ENCODE peak calls at places on chromosomes 11 and 22, in five cellular contexts. H, F, C, B and D are unnamed samples.

GRCh38 chr22:38305481-38306448 is 11.5 kb downstream of the CSNK1E start:
- DNase-seq in C (no peak), F (no peak), H (no peak), B (no peak), D (peak; percentile 49)

GRCh38 chr11:65189191-65189590 is 7.5 kb downstream of the CAPN1 start:
- DNase-seq in F (no peak), H (no peak), B (no peak), C (no peak), D (no peak)

GRCh38 chr11:28529540-28530410 is 421.6 kb downstream of the METTL15 start:
- DNase-seq in F (peak; percentile 12), B (peak; percentile 15), H (peak; percentile 10), C (no peak), D (no peak)

GRCh38 chr11:64743591-64744543 is at the start of gene RASGRP2:
- DNase-seq in F (peak; percentile 36), B (no peak), H (peak; percentile 68), C (peak; percentile 88), D (peak; percentile 38)

GRCh38 chr11:108713076-108713790 is 48.4 kb downstream of the DDX10 start:
- DNase-seq in C (no peak), H (no peak), F (no peak), B (no peak), D (no peak)

GRCh38 chr22:24969588-24970301 is 17.2 kb downstream of the KIAA1671 start:
- DNase-seq in B (no peak), H (peak; percentile 52), C (peak; percentile 82), F (peak; percentile 91), D (peak; percentile 48)

GRCh38 chr11:17601206-17602075 is 54.4 kb downstream of the OTOG start:
- DNase-seq in H (no peak), C (no peak), B (no peak), F (no peak), D (no peak)

GRCh38 chr11:83009999-83010398 is 61.7 kb downstream of the RAB30 start:
- DNase-seq in H (no peak), B (no peak), F (no peak), C (no peak), D (no peak)

GRCh38 chr22:23509571-23510302 is 70.4 kb downstream of the IGLL1 start:
- DNase-seq in H (no peak), B (no peak), F (no peak), C (no peak), D (peak; percentile 26)

GRCh38 chr11:10371926-10372641 is 67.2 kb downstream of the ADM start:
- DNase-seq in C (no peak), F (no peak), B (no peak), H (no peak), D (no peak)

GRCh38 chr11:60756307-60757032 is at the start of gene MS4A15:
- DNase-seq in C (no peak), B (peak; percentile 50), H (no peak), F (no peak), D (no peak)

GRCh38 chr11:36452987-36453386 is 57.1 kb downstream of the TRAF6 start:
- DNase-seq in C (no peak), F (no peak), B (no peak), H (no peak), D (no peak)

GRCh38 chr11:9600651-9601040 is 27.2 kb downstream of the WEE1 start:
- DNase-seq in B (no peak), H (no peak), F (no peak), C (no peak), D (no peak)

GRCh38 chr22:44205713-44206645 is 25.3 kb downstream of the PARVG start:
- DNase-seq in C (no peak), H (no peak), F (no peak), B (no peak), D (no peak)

GRCh38 chr11:65423516-65424199 is 1.1 kb downstream of the NEAT1 start:
- DNase-seq in H (peak; percentile 29), C (no peak), F (no peak), B (no peak), D (no peak)

GRCh38 chr11:61893981-61894380 is 2.6 kb upstream of the FADS3 start:
- DNase-seq in B (no peak), H (no peak), F (no peak), C (no peak), D (no peak)

GRCh38 chr11:33040127-33040861 is 922 bp downstream of the TCP11L1 start:
- DNase-seq in C (no peak), F (no peak), B (no peak), H (no peak), D (no peak)

GRCh38 chr22:28029201-28029948 is 110.3 kb upstream of the PITPNB start:
- DNase-seq in B (no peak), H (no peak), C (peak; percentile 70), F (peak; percentile 78), D (peak; percentile 69)

GRCh38 chr11:61026121-61027031 is 54.9 kb downstream of the CD6 start:
- DNase-seq in H (no peak), C (no peak), F (no peak), B (no peak), D (no peak)

GRCh38 chr11:108965602-108966001 is 300.7 kb downstream of the DDX10 start:
- DNase-seq in B (no peak), F (no peak), C (no peak), H (no peak), D (no peak)

GRCh38 chr11:103491777-103492176 is 382.6 kb downstream of the DYNC2H1 start:
- DNase-seq in F (no peak), B (peak; percentile 51), C (no peak), H (no peak), D (no peak)

GRCh38 chr11:102283088-102283487 is 34.2 kb upstream of the BIRC3 start:
- DNase-seq in F (no peak), C (no peak), B (no peak), H (no peak), D (no peak)

GRCh38 chr11:66082936-66083698 is 13.0 kb downstream of the PACS1 start:
- DNase-seq in F (no peak), C (no peak), B (no peak), H (no peak), D (peak; percentile 36)

GRCh38 chr11:102915044-102915375 is 40.2 kb upstream of the MMP12 start:
- DNase-seq in F (no peak), C (no peak), B (no peak), H (no peak), D (no peak)

GRCh38 chr11:43922295-43922648 is 20.2 kb upstream of the C11orf96 start:
- DNase-seq in F (no peak), H (no peak), B (no peak), C (no peak), D (no peak)
- H3K4me1 ChIP-seq in F (no peaks in the 10 kb centered on the region), H (no peaks in the 10 kb centered on the region), B (peaks cover 38% of the 10 kb centered on the region), C (peaks cover 27% of the 10 kb centered on the region), D (peaks cover 19% of the 10 kb centered on the region)

DNA sequence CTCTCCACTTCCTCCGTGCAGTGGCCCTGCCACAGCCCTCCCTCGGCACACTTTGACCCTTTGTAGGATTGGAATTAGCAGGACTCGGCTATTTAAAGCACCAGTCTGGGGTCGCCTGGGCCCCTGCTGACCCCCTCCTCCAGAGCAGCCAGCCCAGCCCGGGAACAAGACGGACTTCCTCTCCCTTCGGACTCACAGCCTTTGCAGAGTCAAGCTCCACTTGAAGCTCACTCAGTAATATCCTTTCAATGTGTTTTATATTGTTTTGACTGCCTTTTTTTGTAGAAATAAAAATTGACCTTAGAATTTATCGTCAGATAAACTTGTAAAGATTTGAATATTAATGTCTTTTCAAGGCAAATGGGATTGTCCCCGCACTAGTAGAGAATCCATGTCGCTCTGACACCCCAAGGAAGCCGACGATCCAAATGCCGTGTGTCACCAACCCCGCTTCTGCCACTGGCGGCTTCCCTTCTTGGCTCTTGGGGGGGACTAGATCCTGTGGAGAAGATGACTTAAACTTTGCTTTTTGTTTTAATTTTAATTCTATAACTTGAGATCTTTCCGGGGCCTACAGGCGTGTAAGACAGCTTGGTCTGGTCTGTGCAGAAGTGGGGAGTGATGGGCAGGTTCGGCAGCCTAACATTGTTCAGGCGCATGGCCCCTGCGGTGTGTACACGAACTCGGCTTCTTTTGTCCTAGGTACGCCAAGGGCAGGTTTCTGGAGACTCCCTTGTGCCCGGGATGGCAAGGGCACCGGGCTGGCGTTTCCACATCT is 7.0 kb downstream of the YDJC start:
- DNase-seq in B (no peak), H (no peak), F (no peak), C (no peak), D (no peak)
- H3K4me1 ChIP-seq in B (peaks cover 16% of the 10 kb centered on the region), H (no peaks in the 10 kb centered on the region), F (peaks cover 11% of the 10 kb centered on the region), C (peaks cover 20% of the 10 kb centered on the region), D (no peaks in the 10 kb centered on the region)

DNA sequence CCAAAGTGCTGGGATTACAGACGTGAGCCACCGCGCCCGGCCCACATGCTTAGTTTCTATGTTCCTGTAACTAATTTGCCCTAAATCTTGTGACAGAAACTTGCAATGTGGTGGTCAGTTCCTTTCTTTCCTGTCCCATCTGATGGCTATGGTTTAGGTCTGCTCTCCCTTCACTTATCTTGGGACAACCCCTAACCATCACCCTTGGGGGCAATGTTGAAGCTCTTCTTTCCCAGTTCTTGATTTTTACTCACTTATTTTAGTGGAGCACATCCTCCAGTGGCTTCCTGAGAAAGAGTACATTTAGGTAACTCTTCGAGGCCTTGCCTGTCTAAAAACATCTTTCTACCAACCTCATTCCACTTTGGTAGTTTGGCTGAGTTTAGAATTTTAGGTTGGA is 7.3 kb downstream of the SREBF2 start:
- DNase-seq in F (no peak), B (no peak), H (no peak), C (no peak), D (no peak)
- H3K4me1 ChIP-seq in F (peaks cover 12% of the 10 kb centered on the region), B (no peaks in the 10 kb centered on the region), H (no peaks in the 10 kb centered on the region), C (peaks cover 19% of the 10 kb centered on the region), D (peaks cover 15% of the 10 kb centered on the region)

DNA sequence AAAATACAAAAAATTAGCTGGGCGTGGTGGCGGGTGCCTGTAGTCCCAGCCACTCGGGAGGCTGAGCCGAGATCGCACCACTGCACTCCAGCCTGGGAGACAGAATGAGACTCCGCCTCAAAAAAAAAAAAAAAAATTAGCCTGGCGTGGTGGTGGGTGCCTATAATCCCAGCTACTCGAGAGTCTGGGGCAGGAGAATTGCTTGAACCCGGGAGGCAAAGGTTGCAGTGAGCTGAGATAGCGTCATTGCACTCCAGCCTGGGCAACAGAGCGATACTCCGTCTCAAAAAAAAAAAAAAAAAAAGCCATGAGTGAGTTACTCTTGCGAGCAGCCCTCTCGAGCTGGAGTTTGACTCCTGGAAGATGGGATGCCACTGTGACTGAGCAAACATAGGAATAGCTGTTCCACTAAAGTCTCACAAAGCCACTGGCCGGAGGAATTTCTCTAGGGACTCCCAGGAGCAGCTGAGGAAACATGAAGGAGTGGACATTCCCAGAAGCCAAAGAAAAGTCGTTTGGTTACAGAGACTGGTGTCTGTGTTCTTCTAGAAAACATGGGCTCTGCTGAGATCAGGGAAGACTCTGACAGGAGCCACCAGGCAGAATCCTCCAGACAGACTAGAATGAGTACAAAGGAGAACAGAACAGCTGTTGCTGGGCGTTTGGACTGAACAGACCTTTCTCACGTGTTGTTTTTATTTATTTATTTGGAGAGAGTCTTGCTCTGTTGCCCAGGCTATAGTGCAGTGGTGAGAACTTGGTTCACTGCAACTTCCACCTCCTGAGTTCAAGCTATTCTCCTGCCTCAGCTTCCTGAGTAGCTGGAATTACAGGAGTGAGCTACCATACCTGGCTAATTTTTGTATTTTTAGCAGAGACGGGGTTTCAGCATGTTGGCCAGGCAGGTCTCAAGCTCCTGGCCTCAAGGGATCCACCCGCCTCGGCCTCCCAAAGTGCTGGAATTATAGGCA is 32.4 kb upstream of the MYH9 start:
- DNase-seq in C (peak; percentile 69), H (peak; percentile 49), B (no peak), F (no peak), D (peak; percentile 78)
- H3K4me1 ChIP-seq in C (peaks cover 21% of the 10 kb centered on the region), H (no peaks in the 10 kb centered on the region), B (peaks cover 4% of the 10 kb centered on the region), F (no peaks in the 10 kb centered on the region), D (peaks cover 7% of the 10 kb centered on the region)

DNA sequence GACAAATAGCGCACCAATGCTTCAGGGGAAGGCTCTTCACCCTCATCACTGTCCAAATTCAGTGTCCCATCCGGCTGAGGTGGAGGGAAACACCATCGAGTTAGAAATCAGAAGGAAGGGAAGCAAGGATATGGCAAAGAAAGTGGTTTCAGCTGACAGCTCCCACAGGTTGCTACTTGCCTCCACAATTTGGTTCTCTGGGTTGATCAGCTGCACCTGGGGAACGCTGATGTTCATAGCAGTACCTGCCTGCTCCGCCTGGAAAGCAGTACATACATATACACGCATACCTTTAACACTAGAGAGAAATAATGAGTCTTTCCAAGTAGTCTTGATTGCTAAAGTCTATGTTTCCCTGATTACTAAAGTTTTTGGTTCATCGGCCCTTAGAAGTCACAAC is 37.8 kb upstream of the APOA1 start:
- DNase-seq in C (no peak), B (no peak), H (no peak), F (no peak), D (no peak)
- H3K4me1 ChIP-seq in C (peaks cover 20% of the 10 kb centered on the region), B (no peaks in the 10 kb centered on the region), H (no peaks in the 10 kb centered on the region), F (peaks cover 3% of the 10 kb centered on the region), D (peaks cover 15% of the 10 kb centered on the region)